ENCODE peak calls at places on chromosomes 16 and 17, in seven cellular contexts. One of them, this sample, is unnamed.

GRCh38 chr16:359871-360697 is 7.6 kb upstream of the AXIN1 start:
- DNase-seq in stimulated activated CD4-positive, alpha-beta T cell treated with anti-CD3 and anti-CD28 coated beads, Interleukin-1b, Interleukin-23, amount 100 ng/mL, for 1 hour: no peak
- DNase-seq in KG1: no peak
- DNase-seq in C1 segment of cervical spinal cord: no peak
- DNase-seq in Ammon's horn: no peak
- DNase-seq in EL: no peak
- DNase-seq in M059J: no peak
- DNase-seq in this sample: no peak

GRCh38 chr16:86664518-86665318 is 86.4 kb downstream of the FOXL1 start:
- DNase-seq in stimulated activated CD4-positive, alpha-beta T cell treated with anti-CD3 and anti-CD28 coated beads, Interleukin-1b, Interleukin-23, amount 100 ng/mL, for 1 hour: peak
- DNase-seq in KG1: peak
- DNase-seq in C1 segment of cervical spinal cord: no peak
- DNase-seq in Ammon's horn: no peak
- DNase-seq in EL: peak
- DNase-seq in M059J: peak
- DNase-seq in this sample: no peak

GRCh38 chr17:70254735-70255460 is 85.6 kb downstream of the KCNJ2 start:
- DNase-seq in stimulated activated CD4-positive, alpha-beta T cell treated with anti-CD3 and anti-CD28 coated beads, Interleukin-1b, Interleukin-23, amount 100 ng/mL, for 1 hour: no peak
- DNase-seq in KG1: no peak
- DNase-seq in C1 segment of cervical spinal cord: no peak
- DNase-seq in Ammon's horn: no peak
- DNase-seq in EL: no peak
- DNase-seq in M059J: no peak
- DNase-seq in this sample: no peak

GRCh38 chr16:4004206-4004605 is 112.0 kb downstream of the ADCY9 start:
- DNase-seq in stimulated activated CD4-positive, alpha-beta T cell treated with anti-CD3 and anti-CD28 coated beads, Interleukin-1b, Interleukin-23, amount 100 ng/mL, for 1 hour: no peak
- DNase-seq in KG1: no peak
- DNase-seq in C1 segment of cervical spinal cord: no peak
- DNase-seq in Ammon's horn: no peak
- DNase-seq in EL: no peak
- DNase-seq in M059J: no peak
- DNase-seq in this sample: no peak

GRCh38 chr17:10048951-10049350 is 143.9 kb upstream of the RCVRN start:
- DNase-seq in stimulated activated CD4-positive, alpha-beta T cell treated with anti-CD3 and anti-CD28 coated beads, Interleukin-1b, Interleukin-23, amount 100 ng/mL, for 1 hour: no peak
- DNase-seq in KG1: no peak
- DNase-seq in C1 segment of cervical spinal cord: peak
- DNase-seq in Ammon's horn: peak
- DNase-seq in EL: no peak
- DNase-seq in M059J: no peak
- DNase-seq in this sample: no peak

GRCh38 chr17:48441231-48441711 is 11.3 kb upstream of the SKAP1 start:
- DNase-seq in stimulated activated CD4-positive, alpha-beta T cell treated with anti-CD3 and anti-CD28 coated beads, Interleukin-1b, Interleukin-23, amount 100 ng/mL, for 1 hour: no peak
- DNase-seq in KG1: peak
- DNase-seq in C1 segment of cervical spinal cord: no peak
- DNase-seq in Ammon's horn: no peak
- DNase-seq in EL: no peak
- DNase-seq in M059J: peak
- DNase-seq in this sample: no peak

GRCh38 chr16:1468456-1468855 is 6.4 kb downstream of the CLCN7 start:
- DNase-seq in stimulated activated CD4-positive, alpha-beta T cell treated with anti-CD3 and anti-CD28 coated beads, Interleukin-1b, Interleukin-23, amount 100 ng/mL, for 1 hour: no peak
- DNase-seq in KG1: no peak
- DNase-seq in C1 segment of cervical spinal cord: no peak
- DNase-seq in Ammon's horn: no peak
- DNase-seq in EL: no peak
- DNase-seq in M059J: no peak
- DNase-seq in this sample: no peak

GRCh38 chr16:35102780-35103403 is 1643.5 kb downstream of the TP53TG3F start:
- DNase-seq in stimulated activated CD4-positive, alpha-beta T cell treated with anti-CD3 and anti-CD28 coated beads, Interleukin-1b, Interleukin-23, amount 100 ng/mL, for 1 hour: no peak
- DNase-seq in KG1: no peak
- DNase-seq in C1 segment of cervical spinal cord: no peak
- DNase-seq in Ammon's horn: no peak
- DNase-seq in EL: no peak
- DNase-seq in M059J: no peak
- DNase-seq in this sample: peak

GRCh38 chr17:79231766-79232287 is 157.2 kb downstream of the ENGASE start:
- DNase-seq in stimulated activated CD4-positive, alpha-beta T cell treated with anti-CD3 and anti-CD28 coated beads, Interleukin-1b, Interleukin-23, amount 100 ng/mL, for 1 hour: no peak
- DNase-seq in KG1: no peak
- DNase-seq in C1 segment of cervical spinal cord: no peak
- DNase-seq in Ammon's horn: no peak
- DNase-seq in EL: no peak
- DNase-seq in M059J: no peak
- DNase-seq in this sample: no peak

GRCh38 chr17:77681820-77682219 is 276.7 kb upstream of the TNRC6C start:
- DNase-seq in stimulated activated CD4-positive, alpha-beta T cell treated with anti-CD3 and anti-CD28 coated beads, Interleukin-1b, Interleukin-23, amount 100 ng/mL, for 1 hour: no peak
- DNase-seq in KG1: no peak
- DNase-seq in C1 segment of cervical spinal cord: no peak
- DNase-seq in Ammon's horn: peak
- DNase-seq in EL: no peak
- DNase-seq in M059J: peak
- DNase-seq in this sample: no peak

GRCh38 chr16:84821728-84822676 is 2.2 kb downstream of the CRISPLD2 start:
- DNase-seq in stimulated activated CD4-positive, alpha-beta T cell treated with anti-CD3 and anti-CD28 coated beads, Interleukin-1b, Interleukin-23, amount 100 ng/mL, for 1 hour: no peak
- DNase-seq in KG1: no peak
- DNase-seq in C1 segment of cervical spinal cord: no peak
- DNase-seq in Ammon's horn: no peak
- DNase-seq in EL: no peak
- DNase-seq in M059J: no peak
- DNase-seq in this sample: no peak

GRCh38 chr16:13390986-13391305 is 489.5 kb downstream of the SHISA9 start:
- DNase-seq in stimulated activated CD4-positive, alpha-beta T cell treated with anti-CD3 and anti-CD28 coated beads, Interleukin-1b, Interleukin-23, amount 100 ng/mL, for 1 hour: no peak
- DNase-seq in KG1: no peak
- DNase-seq in C1 segment of cervical spinal cord: no peak
- DNase-seq in Ammon's horn: no peak
- DNase-seq in EL: no peak
- DNase-seq in M059J: no peak
- DNase-seq in this sample: no peak

GRCh38 chr17:4559139-4559791 is 1.1 kb downstream of the GGT6 start:
- DNase-seq in stimulated activated CD4-positive, alpha-beta T cell treated with anti-CD3 and anti-CD28 coated beads, Interleukin-1b, Interleukin-23, amount 100 ng/mL, for 1 hour: no peak
- DNase-seq in KG1: no peak
- DNase-seq in C1 segment of cervical spinal cord: no peak
- DNase-seq in Ammon's horn: no peak
- DNase-seq in EL: no peak
- DNase-seq in M059J: no peak
- DNase-seq in this sample: no peak

GRCh38 chr16:999677-1000076 is 18.1 kb downstream of the SOX8 start:
- DNase-seq in stimulated activated CD4-positive, alpha-beta T cell treated with anti-CD3 and anti-CD28 coated beads, Interleukin-1b, Interleukin-23, amount 100 ng/mL, for 1 hour: no peak
- DNase-seq in KG1: no peak
- DNase-seq in C1 segment of cervical spinal cord: no peak
- DNase-seq in Ammon's horn: no peak
- DNase-seq in EL: no peak
- DNase-seq in M059J: no peak
- DNase-seq in this sample: no peak

GRCh38 chr16:66457888-66458287 is 30.8 kb downstream of the BEAN1 start:
- DNase-seq in stimulated activated CD4-positive, alpha-beta T cell treated with anti-CD3 and anti-CD28 coated beads, Interleukin-1b, Interleukin-23, amount 100 ng/mL, for 1 hour: no peak
- DNase-seq in KG1: no peak
- DNase-seq in C1 segment of cervical spinal cord: no peak
- DNase-seq in Ammon's horn: no peak
- DNase-seq in EL: peak
- DNase-seq in M059J: peak
- DNase-seq in this sample: no peak

GRCh38 chr16:10598157-10598556 is 17.8 kb upstream of the EMP2 start:
- DNase-seq in stimulated activated CD4-positive, alpha-beta T cell treated with anti-CD3 and anti-CD28 coated beads, Interleukin-1b, Interleukin-23, amount 100 ng/mL, for 1 hour: no peak
- DNase-seq in KG1: no peak
- DNase-seq in C1 segment of cervical spinal cord: no peak
- DNase-seq in Ammon's horn: no peak
- DNase-seq in EL: no peak
- DNase-seq in M059J: no peak
- DNase-seq in this sample: no peak

GRCh38 chr16:89189358-89190025 is 10.8 kb downstream of the SLC22A31 start:
- DNase-seq in stimulated activated CD4-positive, alpha-beta T cell treated with anti-CD3 and anti-CD28 coated beads, Interleukin-1b, Interleukin-23, amount 100 ng/mL, for 1 hour: no peak
- DNase-seq in KG1: no peak
- DNase-seq in C1 segment of cervical spinal cord: no peak
- DNase-seq in Ammon's horn: no peak
- DNase-seq in EL: no peak
- DNase-seq in M059J: no peak
- DNase-seq in this sample: no peak

GRCh38 chr17:7408341-7408740 is 696 bp downstream of the NLGN2 start:
- DNase-seq in stimulated activated CD4-positive, alpha-beta T cell treated with anti-CD3 and anti-CD28 coated beads, Interleukin-1b, Interleukin-23, amount 100 ng/mL, for 1 hour: no peak
- DNase-seq in KG1: no peak
- DNase-seq in C1 segment of cervical spinal cord: no peak
- DNase-seq in Ammon's horn: no peak
- DNase-seq in EL: no peak
- DNase-seq in M059J: no peak
- DNase-seq in this sample: no peak

GRCh38 chr17:77526728-77527355 is 386.1 kb downstream of the SEC14L1 start:
- DNase-seq in stimulated activated CD4-positive, alpha-beta T cell treated with anti-CD3 and anti-CD28 coated beads, Interleukin-1b, Interleukin-23, amount 100 ng/mL, for 1 hour: no peak
- DNase-seq in KG1: no peak
- DNase-seq in C1 segment of cervical spinal cord: no peak
- DNase-seq in Ammon's horn: peak
- DNase-seq in EL: no peak
- DNase-seq in M059J: peak
- DNase-seq in this sample: no peak

GRCh38 chr17:77049440-77049839 is 91.3 kb upstream of the SEC14L1 start:
- DNase-seq in stimulated activated CD4-positive, alpha-beta T cell treated with anti-CD3 and anti-CD28 coated beads, Interleukin-1b, Interleukin-23, amount 100 ng/mL, for 1 hour: no peak
- DNase-seq in KG1: no peak
- DNase-seq in C1 segment of cervical spinal cord: no peak
- DNase-seq in Ammon's horn: peak
- DNase-seq in EL: peak
- DNase-seq in M059J: peak
- DNase-seq in this sample: no peak

GRCh38 chr17:73715714-73716113 is 71.5 kb upstream of the SDK2 start:
- DNase-seq in stimulated activated CD4-positive, alpha-beta T cell treated with anti-CD3 and anti-CD28 coated beads, Interleukin-1b, Interleukin-23, amount 100 ng/mL, for 1 hour: no peak
- DNase-seq in KG1: no peak
- DNase-seq in C1 segment of cervical spinal cord: no peak
- DNase-seq in Ammon's horn: no peak
- DNase-seq in EL: no peak
- DNase-seq in M059J: no peak
- DNase-seq in this sample: no peak

GRCh38 chr17:75010683-75011406 is 1.6 kb upstream of the MRPL58 start:
- DNase-seq in stimulated activated CD4-positive, alpha-beta T cell treated with anti-CD3 and anti-CD28 coated beads, Interleukin-1b, Interleukin-23, amount 100 ng/mL, for 1 hour: no peak
- DNase-seq in KG1: no peak
- DNase-seq in C1 segment of cervical spinal cord: peak
- DNase-seq in Ammon's horn: no peak
- DNase-seq in EL: peak
- DNase-seq in M059J: peak
- DNase-seq in this sample: peak

GRCh38 chr17:3894927-3895343 is 2.1 kb upstream of the CAMKK1 start:
- DNase-seq in stimulated activated CD4-positive, alpha-beta T cell treated with anti-CD3 and anti-CD28 coated beads, Interleukin-1b, Interleukin-23, amount 100 ng/mL, for 1 hour: no peak
- DNase-seq in KG1: no peak
- DNase-seq in C1 segment of cervical spinal cord: no peak
- DNase-seq in Ammon's horn: no peak
- DNase-seq in EL: peak
- DNase-seq in M059J: peak
- DNase-seq in this sample: no peak

GRCh38 chr17:34252138-34252889 is 2.8 kb upstream of the CCL2 start:
- DNase-seq in stimulated activated CD4-positive, alpha-beta T cell treated with anti-CD3 and anti-CD28 coated beads, Interleukin-1b, Interleukin-23, amount 100 ng/mL, for 1 hour: no peak
- DNase-seq in KG1: peak
- DNase-seq in C1 segment of cervical spinal cord: peak
- DNase-seq in Ammon's horn: peak
- DNase-seq in EL: peak
- DNase-seq in M059J: peak
- DNase-seq in this sample: peak

GRCh38 chr16:85037721-85038120 is 10.1 kb downstream of the KIAA0513 start:
- DNase-seq in stimulated activated CD4-positive, alpha-beta T cell treated with anti-CD3 and anti-CD28 coated beads, Interleukin-1b, Interleukin-23, amount 100 ng/mL, for 1 hour: no peak
- DNase-seq in KG1: no peak
- DNase-seq in C1 segment of cervical spinal cord: no peak
- DNase-seq in Ammon's horn: no peak
- DNase-seq in EL: no peak
- DNase-seq in M059J: no peak
- DNase-seq in this sample: no peak

GRCh38 chr17:64938925-64939474 is 19.7 kb upstream of the LRRC37A3 start:
- DNase-seq in stimulated activated CD4-positive, alpha-beta T cell treated with anti-CD3 and anti-CD28 coated beads, Interleukin-1b, Interleukin-23, amount 100 ng/mL, for 1 hour: peak
- DNase-seq in KG1: no peak
- DNase-seq in C1 segment of cervical spinal cord: no peak
- DNase-seq in Ammon's horn: peak
- DNase-seq in EL: peak
- DNase-seq in M059J: no peak
- DNase-seq in this sample: peak

GRCh38 chr16:71367243-71367976 is 8.9 kb downstream of the CALB2 start:
- DNase-seq in stimulated activated CD4-positive, alpha-beta T cell treated with anti-CD3 and anti-CD28 coated beads, Interleukin-1b, Interleukin-23, amount 100 ng/mL, for 1 hour: no peak
- DNase-seq in KG1: peak
- DNase-seq in C1 segment of cervical spinal cord: no peak
- DNase-seq in Ammon's horn: peak
- DNase-seq in EL: peak
- DNase-seq in M059J: peak
- DNase-seq in this sample: peak

GRCh38 chr16:15682105-15682570 is 32.1 kb downstream of the NDE1 start:
- DNase-seq in stimulated activated CD4-positive, alpha-beta T cell treated with anti-CD3 and anti-CD28 coated beads, Interleukin-1b, Interleukin-23, amount 100 ng/mL, for 1 hour: peak
- DNase-seq in KG1: no peak
- DNase-seq in C1 segment of cervical spinal cord: no peak
- DNase-seq in Ammon's horn: peak
- DNase-seq in EL: peak
- DNase-seq in M059J: peak
- DNase-seq in this sample: peak

GRCh38 chr16:51968756-51969155 is 578.2 kb downstream of the TOX3 start:
- DNase-seq in stimulated activated CD4-positive, alpha-beta T cell treated with anti-CD3 and anti-CD28 coated beads, Interleukin-1b, Interleukin-23, amount 100 ng/mL, for 1 hour: no peak
- DNase-seq in KG1: no peak
- DNase-seq in C1 segment of cervical spinal cord: no peak
- DNase-seq in Ammon's horn: no peak
- DNase-seq in EL: no peak
- DNase-seq in M059J: peak
- DNase-seq in this sample: no peak

GRCh38 chr16:1125471-1125870 is 27.4 kb upstream of the CACNA1H start:
- DNase-seq in stimulated activated CD4-positive, alpha-beta T cell treated with anti-CD3 and anti-CD28 coated beads, Interleukin-1b, Interleukin-23, amount 100 ng/mL, for 1 hour: no peak
- DNase-seq in KG1: no peak
- DNase-seq in C1 segment of cervical spinal cord: no peak
- DNase-seq in Ammon's horn: peak
- DNase-seq in EL: peak
- DNase-seq in M059J: peak
- DNase-seq in this sample: no peak

GRCh38 chr17:64603987-64604386 is 58.1 kb downstream of the SMURF2 start:
- DNase-seq in stimulated activated CD4-positive, alpha-beta T cell treated with anti-CD3 and anti-CD28 coated beads, Interleukin-1b, Interleukin-23, amount 100 ng/mL, for 1 hour: no peak
- DNase-seq in KG1: no peak
- DNase-seq in C1 segment of cervical spinal cord: no peak
- DNase-seq in Ammon's horn: no peak
- DNase-seq in EL: no peak
- DNase-seq in M059J: no peak
- DNase-seq in this sample: no peak

GRCh38 chr16:69833357-69833781 is 71.2 kb downstream of the WWP2 start:
- DNase-seq in stimulated activated CD4-positive, alpha-beta T cell treated with anti-CD3 and anti-CD28 coated beads, Interleukin-1b, Interleukin-23, amount 100 ng/mL, for 1 hour: no peak
- DNase-seq in KG1: no peak
- DNase-seq in C1 segment of cervical spinal cord: no peak
- DNase-seq in Ammon's horn: no peak
- DNase-seq in EL: no peak
- DNase-seq in M059J: no peak
- DNase-seq in this sample: no peak

GRCh38 chr17:38883592-38884526 is 14.0 kb downstream of the LASP1 start:
- DNase-seq in stimulated activated CD4-positive, alpha-beta T cell treated with anti-CD3 and anti-CD28 coated beads, Interleukin-1b, Interleukin-23, amount 100 ng/mL, for 1 hour: no peak
- DNase-seq in KG1: no peak
- DNase-seq in C1 segment of cervical spinal cord: no peak
- DNase-seq in Ammon's horn: no peak
- DNase-seq in EL: no peak
- DNase-seq in M059J: no peak
- DNase-seq in this sample: no peak